ENCODE peak calls at places on chromosomes 12 and 14, in eight cellular contexts. S, R, E, A, I, L, N and O are unnamed samples.

GRCh38 chr14:99522025-99522401 is 40.8 kb downstream of the CCNK start:
- DNase-seq in E (no peak), L (no peak), S (no peak), N (no peak), R (no peak), I (peak), A (no peak), O (no peak)

GRCh38 chr14:100524933-100525243 is 62.3 kb downstream of the BEGAIN start:
- DNase-seq in L (no peak), E (no peak), N (peak), I (peak), R (peak), A (peak), S (no peak), O (no peak)

GRCh38 chr14:75493580-75494130 is 28.6 kb upstream of the BATF start:
- DNase-seq in A (no peak), R (peak), L (no peak), E (no peak), N (no peak), I (no peak), S (no peak), O (no peak)

GRCh38 chr12:6736754-6737153 is 12.9 kb downstream of the COPS7A start:
- DNase-seq in N (no peak), S (no peak), R (no peak), E (no peak), L (no peak), I (no peak), A (no peak), O (no peak)

GRCh38 chr12:30719060-30719459 is 23.4 kb upstream of the IPO8 start:
- DNase-seq in A (no peak), S (no peak), E (no peak), N (no peak), L (no peak), R (no peak), I (no peak), O (no peak)

GRCh38 chr14:40365305-40365704 is 933.1 kb upstream of the FBXO33 start:
- DNase-seq in I (no peak), L (no peak), S (no peak), E (no peak), R (no peak), A (no peak), N (no peak), O (no peak)

GRCh38 chr14:104222396-104223036 is 84.1 kb downstream of the KIF26A start:
- DNase-seq in S (no peak), I (peak), R (no peak), E (no peak), N (no peak), L (no peak), A (no peak), O (no peak)

GRCh38 chr12:123109319-123109772 is 41.5 kb downstream of the PITPNM2 start:
- DNase-seq in L (no peak), E (no peak), S (no peak), R (no peak), A (no peak), N (no peak), I (no peak), O (no peak)

GRCh38 chr14:51562816-51563215 is 88.9 kb upstream of the FRMD6 start:
- DNase-seq in A (no peak), N (no peak), L (no peak), I (no peak), R (no peak), S (no peak), E (no peak), O (no peak)

GRCh38 chr12:84738481-84738972 is 174.1 kb downstream of the SLC6A15 start:
- DNase-seq in R (no peak), I (no peak), S (no peak), N (no peak), E (no peak), A (peak), L (no peak), O (no peak)

GRCh38 chr12:15001733-15002471 is 29.1 kb downstream of the PDE6H start:
- DNase-seq in E (no peak), I (peak), S (peak), A (peak), L (peak), R (no peak), N (peak), O (peak)

GRCh38 chr12:119169150-119169549 is 9.6 kb upstream of the HSPB8 start:
- DNase-seq in S (no peak), I (no peak), E (no peak), L (no peak), N (no peak), A (no peak), R (no peak), O (no peak)

GRCh38 chr14:71658261-71658860 is 273.9 kb upstream of the RGS6 start:
- DNase-seq in N (no peak), R (no peak), I (no peak), E (no peak), S (no peak), A (no peak), L (no peak), O (no peak)

DNA sequence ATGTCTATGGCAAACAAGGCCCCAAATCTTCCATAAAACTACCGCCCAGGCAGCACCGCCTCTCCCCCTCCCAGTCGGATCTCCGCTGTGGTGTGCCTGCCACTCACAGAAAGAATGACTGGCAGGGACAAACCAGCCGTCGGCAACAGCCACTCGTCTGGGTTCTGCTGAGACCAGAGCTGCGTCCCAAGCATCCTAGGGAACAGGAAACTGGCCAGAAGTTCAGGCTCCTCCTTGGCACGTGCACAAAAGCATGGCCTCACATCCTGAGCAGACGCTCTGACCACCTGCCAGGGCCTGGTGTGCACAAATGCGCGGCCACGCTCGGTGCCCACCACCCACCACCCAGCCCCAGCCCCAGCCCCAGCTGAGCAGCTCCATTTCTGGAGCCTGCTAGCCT is 214.8 kb downstream of the DPF3 start:
- DNase-seq in S (no peak), E (peak), A (no peak), L (no peak), N (no peak), R (no peak), I (no peak), O (no peak)
- TF ChIP-seq POLR2AphosphoS5 in S (no peak), E (no peak), A (no peak), L (no peak), N (no peak), R (no peak), I (no peak), O (no peak)

GRCh38 chr12:65858831-65859230 is 34.5 kb downstream of the HMGA2 start:
- DNase-seq in S (no peak), L (no peak), R (no peak), N (no peak), A (no peak), E (no peak), I (no peak), O (no peak)
- TF ChIP-seq POLR2AphosphoS5 in S (no peak), L (no peak), R (no peak), N (no peak), A (no peak), E (peak), I (no peak), O (no peak)

GRCh38 chr14:22849212-22849819 is 12.9 kb downstream of the MMP14 start:
- DNase-seq in R (no peak), N (peak), I (no peak), E (peak), A (peak), L (peak), S (no peak), O (peak)
- TF ChIP-seq POLR2AphosphoS5 in R (peak), N (no peak), I (no peak), E (no peak), A (no peak), L (no peak), S (no peak), O (no peak)

GRCh38 chr12:49945394-49946080 is 5.0 kb upstream of the AQP2 start:
- DNase-seq in A (peak), R (peak), L (peak), E (peak), S (peak), I (peak), N (peak), O (peak)
- TF ChIP-seq POLR2AphosphoS5 in A (no peak), R (peak), L (no peak), E (no peak), S (no peak), I (no peak), N (no peak), O (peak)

DNA sequence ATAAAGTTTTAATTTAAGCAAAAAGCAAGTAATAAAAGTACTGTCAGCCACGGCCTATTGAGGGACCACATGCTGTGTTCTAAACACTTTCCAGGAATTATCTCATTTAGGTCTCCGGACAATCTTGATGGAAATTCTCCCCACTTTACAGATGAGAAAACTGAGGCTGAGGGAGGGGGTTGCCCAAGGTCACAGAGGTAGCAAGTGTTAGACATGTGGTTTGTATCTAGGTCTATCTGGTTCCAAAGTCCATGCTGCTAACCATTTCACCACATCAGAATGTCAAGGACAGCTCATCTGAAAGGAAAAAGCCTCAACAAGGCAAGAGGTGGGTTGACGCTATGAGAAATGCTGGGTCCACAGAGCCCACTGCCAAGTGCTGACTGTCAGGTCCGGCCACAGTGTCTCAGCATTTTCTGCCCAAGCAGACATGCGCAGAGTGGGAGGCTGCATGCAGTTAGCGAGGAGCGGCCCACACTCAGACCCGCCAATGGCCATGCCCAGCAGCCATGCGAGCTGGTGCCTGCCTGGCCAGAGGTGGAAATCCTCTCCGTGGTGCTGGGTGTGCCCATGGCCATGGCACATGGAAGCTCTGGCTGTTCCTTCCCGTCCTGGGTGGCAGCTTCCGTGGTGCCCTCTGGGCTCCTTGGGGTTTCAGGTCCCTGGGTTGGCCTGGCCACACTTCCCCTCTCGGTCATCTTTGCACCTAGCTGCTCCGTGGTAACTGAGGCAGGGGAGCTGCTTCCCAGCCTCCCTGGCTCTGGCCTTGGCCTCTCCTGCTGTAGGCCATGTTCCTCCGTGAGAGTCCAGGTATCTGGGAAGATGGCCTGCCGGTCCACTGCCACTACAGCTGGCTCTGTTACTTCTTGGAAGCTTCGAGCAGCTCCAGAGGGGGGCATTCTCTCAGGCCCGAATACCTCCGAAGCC is 18.0 kb upstream of the RPLP0 start:
- DNase-seq in E (no peak), A (no peak), R (no peak), S (peak), I (no peak), L (no peak), N (no peak), O (no peak)
- TF ChIP-seq POLR2AphosphoS5 in E (no peak), A (no peak), R (no peak), S (no peak), I (peak), L (no peak), N (no peak), O (no peak)

GRCh38 chr14:23181946-23182345 is 1.5 kb downstream of the SLC7A8 start:
- DNase-seq in A (peak), S (no peak), I (no peak), R (no peak), N (no peak), L (no peak), E (no peak), O (no peak)

GRCh38 chr14:23183479-23183878 is at the start of gene SLC7A8:
- DNase-seq in A (peak), E (no peak), R (no peak), N (peak), I (peak), S (no peak), L (peak), O (peak)

GRCh38 chr14:23183076-23183475 is 384 bp downstream of the SLC7A8 start:
- DNase-seq in R (no peak), N (no peak), E (no peak), A (peak), S (no peak), L (no peak), I (no peak), O (no peak)

GRCh38 chr14:23182372-23183014 is 967 bp downstream of the SLC7A8 start:
- DNase-seq in S (no peak), I (peak), R (no peak), N (peak), A (peak), E (no peak), L (peak), O (peak)

DNA sequence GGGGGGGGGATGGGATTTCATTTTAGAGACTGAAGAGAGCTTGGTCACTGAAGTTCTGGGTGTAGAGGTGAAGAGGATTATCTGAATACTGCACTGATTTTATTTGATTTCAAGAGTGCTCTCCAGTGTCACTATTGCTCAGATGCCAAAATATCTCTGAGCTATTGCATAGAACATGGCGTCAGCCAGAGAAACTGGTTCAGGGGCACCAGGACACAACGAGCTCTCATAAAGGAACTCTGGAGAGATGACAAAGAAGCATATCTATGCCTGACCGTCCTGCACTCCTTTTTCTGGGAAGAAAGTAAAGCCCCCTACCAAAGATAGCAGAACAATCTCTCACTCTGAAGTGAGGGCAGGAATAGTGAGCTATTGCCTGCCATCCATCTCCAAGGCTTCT is 2.0 kb downstream of the SLC7A8 start:
- DNase-seq in R (no peak), I (no peak), N (no peak), L (no peak), E (no peak), A (no peak), S (no peak), O (peak)
- TF ChIP-seq POLR2AphosphoS5 in R (no peak), I (no peak), N (no peak), L (no peak), E (no peak), A (no peak), S (no peak), O (peak)

DNA sequence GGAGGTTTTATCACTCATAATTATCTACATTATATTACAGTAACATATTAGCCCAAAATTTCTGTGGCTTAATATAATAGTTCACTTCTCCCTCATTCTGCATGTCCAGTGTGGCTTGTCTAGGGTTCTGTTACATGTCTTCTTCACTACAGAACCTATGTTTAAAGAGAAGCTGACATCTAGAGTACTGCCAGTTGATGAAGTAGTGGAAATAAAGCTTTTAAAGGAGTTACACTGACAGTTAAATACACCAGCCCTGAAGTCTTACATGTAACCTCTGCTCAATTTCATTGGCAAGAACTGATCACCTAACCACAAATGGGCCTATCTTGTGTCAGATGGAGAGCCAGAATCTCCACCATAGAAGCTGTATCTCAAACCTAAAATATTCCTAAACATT is 32.9 kb downstream of the RPS6KA5 start:
- DNase-seq in R (no peak), L (no peak), E (no peak), A (no peak), I (no peak), N (no peak), S (no peak), O (no peak)
- TF ChIP-seq POLR2AphosphoS5 in R (no peak), L (peak), E (no peak), A (no peak), I (no peak), N (peak), S (no peak), O (no peak)

DNA sequence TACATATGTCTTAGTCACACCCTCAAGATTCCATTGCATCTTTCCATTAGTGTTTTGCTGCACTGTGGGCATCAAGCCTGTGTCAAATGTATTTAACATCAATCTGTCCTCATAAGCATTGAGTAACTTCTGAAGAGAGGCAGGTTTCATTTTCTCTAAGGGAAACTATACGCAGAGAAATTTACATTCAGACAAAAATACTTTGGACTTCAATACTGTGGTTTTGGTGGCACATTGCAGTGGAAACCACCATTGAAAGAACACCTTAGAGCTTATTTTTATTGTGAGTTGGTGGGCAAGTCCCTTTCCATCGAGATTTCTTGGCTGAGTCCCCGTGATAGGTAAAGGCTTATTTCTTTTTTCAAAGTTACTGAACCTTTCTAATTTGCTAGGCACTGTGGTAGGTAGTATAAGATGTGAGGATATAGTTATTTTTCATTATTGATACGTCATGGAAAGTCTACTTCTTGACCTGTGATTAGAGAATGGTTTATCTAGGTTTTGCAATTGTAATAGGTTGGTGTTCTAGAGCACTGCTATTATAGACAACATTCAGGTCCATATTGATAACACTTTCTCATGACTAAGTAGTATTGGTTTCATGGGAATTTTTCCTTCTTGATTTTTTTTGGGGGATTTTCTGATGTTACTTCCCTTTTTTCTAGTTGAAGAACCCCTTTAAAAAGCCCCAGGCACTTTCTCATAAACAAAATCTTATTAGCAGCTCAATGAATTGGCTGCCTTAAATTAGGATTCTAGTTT is 81.9 kb downstream of the CFAP54 start:
- DNase-seq in R (no peak), N (no peak), E (no peak), L (no peak), S (no peak), A (no peak), I (no peak), O (no peak)
- TF ChIP-seq POLR2AphosphoS5 in R (no peak), N (no peak), E (no peak), L (no peak), S (no peak), A (no peak), I (no peak), O (no peak)

GRCh38 chr12:108778053-108778452 is 46.7 kb upstream of the CORO1C start:
- DNase-seq in E (no peak), S (no peak), L (no peak), I (no peak), A (no peak), R (no peak), N (no peak), O (no peak)

GRCh38 chr12:108782971-108783370 is 51.7 kb upstream of the CORO1C start:
- DNase-seq in I (peak), S (no peak), A (no peak), L (no peak), R (no peak), E (no peak), N (no peak), O (no peak)

GRCh38 chr12:108783446-108783845 is 52.1 kb upstream of the CORO1C start:
- DNase-seq in N (no peak), E (no peak), R (no peak), S (no peak), A (no peak), I (peak), L (no peak), O (no peak)

GRCh38 chr12:108777156-108777555 is 45.8 kb upstream of the CORO1C start:
- DNase-seq in L (no peak), E (no peak), N (no peak), I (no peak), S (no peak), A (peak), R (no peak), O (no peak)

DNA sequence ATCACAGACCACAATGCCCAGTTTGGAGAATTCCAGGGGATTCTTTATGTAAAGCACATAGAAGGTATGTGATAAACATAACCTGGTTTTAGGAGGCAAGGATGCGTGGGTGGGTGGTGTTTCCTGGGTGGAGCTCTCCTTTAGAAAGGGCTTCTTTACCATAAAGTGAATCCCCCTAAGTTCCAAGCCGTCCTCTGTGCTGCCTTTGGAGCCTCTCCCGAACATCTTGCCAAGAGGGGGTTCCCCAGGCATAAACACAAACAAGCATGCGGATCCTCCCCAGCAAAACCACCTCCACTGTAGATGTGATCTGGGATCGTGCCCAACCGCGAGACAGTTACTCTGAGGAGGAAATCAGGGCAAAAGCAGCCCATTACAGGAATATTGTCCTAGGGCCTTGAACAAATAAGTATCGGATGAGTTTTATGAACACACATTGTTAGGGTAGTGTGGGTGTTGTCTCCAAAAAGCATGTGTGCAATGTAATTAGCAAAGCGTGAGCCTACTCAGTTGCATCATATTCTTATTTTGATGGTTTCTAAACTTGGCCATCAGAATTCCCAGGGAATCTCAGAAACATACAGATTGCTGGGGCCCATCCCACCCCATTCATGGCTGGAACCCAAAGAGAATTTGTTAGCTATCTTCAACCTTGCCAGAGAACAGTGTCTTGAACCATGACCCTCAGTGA is 48.8 kb upstream of the CORO1C start:
- DNase-seq in L (no peak), S (no peak), E (no peak), R (no peak), A (no peak), I (peak), N (no peak), O (no peak)
- TF ChIP-seq POLR2AphosphoS5 in L (no peak), S (no peak), E (no peak), R (no peak), A (no peak), I (no peak), N (no peak), O (no peak)